ENCODE peak calls at places on chromosomes 1 and 21, in eight cellular contexts. R, S, N, C, A, X, I and P are unnamed samples.

GRCh38 chr1:18556364-18556763 is 74.3 kb upstream of the PAX7 start:
- DNase-seq in X (no peak), A (no peak), S (no peak), N (no peak), R (no peak), C (no peak), I (no peak), P (no peak)

GRCh38 chr1:180213401-180214177 is 16.5 kb upstream of the LHX4 start:
- DNase-seq in S (no peak), A (peak; percentile 59), R (no peak), C (no peak), I (no peak), X (no peak), N (no peak), P (peak; percentile 30)

GRCh38 chr1:183303901-183304300 is 114.3 kb downstream of the NMNAT2 start:
- DNase-seq in I (peak; percentile 16), X (no peak), N (no peak), S (no peak), R (no peak), C (no peak), A (no peak), P (no peak)

GRCh38 chr1:80892452-80892995 is 908.2 kb upstream of the ADGRL2 start:
- DNase-seq in I (no peak), R (no peak), S (no peak), A (no peak), X (no peak), N (no peak), C (no peak), P (no peak)

GRCh38 chr1:91757760-91758545 is 128.0 kb downstream of the TGFBR3 start:
- DNase-seq in R (no peak), N (no peak), X (no peak), A (no peak), C (no peak), I (no peak), S (no peak), P (no peak)

GRCh38 chr1:160428655-160429054 is 28.3 kb downstream of the VANGL2 start:
- DNase-seq in S (no peak), N (no peak), C (peak; percentile 66), X (no peak), I (peak; percentile 4), A (no peak), R (no peak), P (no peak)

GRCh38 chr21:43357708-43358430 is 69.1 kb downstream of the SIK1 start:
- DNase-seq in R (no peak), N (no peak), S (no peak), I (no peak), C (no peak), X (no peak), A (no peak), P (no peak)

GRCh38 chr1:27372808-27373690 is 1.6 kb downstream of the FCN3 start:
- DNase-seq in N (no peak), C (no peak), X (no peak), S (no peak), I (no peak), A (peak; percentile 62), R (no peak), P (no peak)